ENCODE peak calls at places on chromosomes 11 and 22, in six cellular contexts. Y is mammary epithelial cell, S is uterus, E is BE2C, J is Caco-2, A is pancreas. H is an unnamed sample. For H3K9me3 and H3K4me1, the result is how much of the 10 kb centered on the place peaks cover.

GRCh38 chr11:77590194-77590591 is 440 bp downstream of the AQP11 start:
- DNase-seq in Y (no peak), S (peak), E (no peak), J (peak), A (no peak), H (peak)

GRCh38 chr11:12827929-12828812 is 153.9 kb downstream of the TEAD1 start:
- DNase-seq in Y (peak), S (no peak), E (no peak), J (peak), A (peak), H (peak)

GRCh38 chr11:95790933-95791247 is 592 bp downstream of the CEP57 start:
- DNase-seq in Y (peak), S (peak), E (peak), J (peak), A (peak), H (peak)

GRCh38 chr22:35587447-35587870 is 29.7 kb downstream of the MB start:
- DNase-seq in Y (no peak), S (peak), E (peak), J (no peak), A (peak), H (no peak)

GRCh38 chr11:21625982-21626381 is 566.9 kb upstream of the ANO5 start:
- DNase-seq in Y (peak), S (no peak), E (no peak), J (no peak), A (no peak), H (no peak)

GRCh38 chr11:69053546-69054396 is 5.0 kb downstream of the TPCN2 start:
- DNase-seq in Y (no peak), S (no peak), E (no peak), J (no peak), A (no peak), H (no peak)

GRCh38 chr11:68857037-68857586 is 15.4 kb upstream of the CPT1A start:
- DNase-seq in Y (no peak), S (no peak), E (no peak), J (no peak), A (no peak), H (no peak)

GRCh38 chr11:66328036-66328306 is 8.3 kb downstream of the RIN1 start:
- DNase-seq in Y (peak), S (no peak), E (no peak), J (no peak), A (no peak), H (no peak)

GRCh38 chr11:76789443-76789719 is 6.2 kb downstream of the TSKU start:
- DNase-seq in Y (no peak), S (no peak), E (no peak), J (no peak), A (no peak), H (no peak)

GRCh38 chr11:109877043-109877442 is 216.1 kb upstream of the ZC3H12C start:
- DNase-seq in Y (no peak), S (no peak), E (no peak), J (no peak), A (no peak), H (no peak)

GRCh38 chr11:69094915-69095290 is 46.2 kb downstream of the TPCN2 start:
- DNase-seq in Y (no peak), S (no peak), E (no peak), J (no peak), A (no peak), H (no peak)

GRCh38 chr11:116725434-116726221 is 47.2 kb downstream of the BUD13 start:
- DNase-seq in Y (no peak), S (no peak), E (no peak), J (no peak), A (no peak), H (peak)

GRCh38 chr11:69468911-69469885 is 12.3 kb upstream of the LINC01488 start:
- DNase-seq in Y (no peak), S (no peak), E (no peak), J (no peak), A (no peak), H (peak)

DNA sequence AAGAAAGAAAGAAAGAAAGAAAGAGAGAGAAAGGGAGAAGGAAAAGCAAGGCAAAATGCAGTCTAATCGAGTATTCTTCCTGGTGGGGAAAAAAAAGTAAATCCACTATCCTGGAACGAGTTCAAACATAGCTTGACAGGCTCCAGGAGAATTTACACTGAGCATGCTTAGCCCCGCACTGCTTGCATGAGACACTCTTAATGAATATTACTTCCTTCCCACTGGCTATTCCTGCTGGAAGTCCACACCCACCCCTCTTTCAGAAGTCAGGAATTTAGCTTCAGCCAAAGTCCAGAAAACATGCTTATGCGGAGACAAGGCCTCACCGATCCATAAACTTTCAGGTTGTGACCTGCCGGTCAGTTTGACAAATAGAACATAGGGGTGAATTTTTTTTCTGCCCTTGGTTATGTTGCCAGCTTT is 251.8 kb upstream of the BLID start:
- DNase-seq in Y (peak), S (peak), E (no peak), J (peak), A (peak), H (peak)
- H3K4me3 ChIP-seq in Y (no peak), S (no peak), E (no peak), J (no peak), A (no peak), H (no peak)

GRCh38 chr22:49793871-49794270 is 33.8 kb downstream of the BRD1 start:
- DNase-seq in Y (no peak), S (no peak), E (no peak), J (no peak), A (no peak), H (no peak)

GRCh38 chr22:49793296-49793695 is 34.4 kb downstream of the BRD1 start:
- DNase-seq in Y (no peak), S (peak), E (peak), J (no peak), A (no peak), H (no peak)

GRCh38 chr22:49797706-49798105 is 30.0 kb downstream of the BRD1 start:
- DNase-seq in Y (no peak), S (no peak), E (no peak), J (no peak), A (no peak), H (no peak)

GRCh38 chr22:49796596-49797270 is 30.9 kb downstream of the BRD1 start:
- DNase-seq in Y (no peak), S (no peak), E (no peak), J (no peak), A (no peak), H (no peak)

GRCh38 chr22:49795521-49795920 is 32.2 kb downstream of the BRD1 start:
- DNase-seq in Y (no peak), S (no peak), E (no peak), J (no peak), A (no peak), H (no peak)
- H3K9me3 ChIP-seq in Y (under half), S (under half), E (under half), J (under half), A (under half), H (under half)

GRCh38 chr22:25113316-25113721 is 86.3 kb upstream of the CRYBB3 start:
- DNase-seq in Y (peak), S (no peak), E (no peak), J (no peak), A (no peak), H (peak)
- H3K4me1 ChIP-seq in Y (half or more), S (under half), E (under half), J (under half), A (under half), H (under half)

GRCh38 chr11:17519031-17519430 is 25.2 kb downstream of the USH1C start:
- DNase-seq in Y (no peak), S (no peak), E (no peak), J (no peak), A (no peak), H (no peak)

GRCh38 chr11:17517186-17517585 is 27.0 kb downstream of the USH1C start:
- DNase-seq in Y (no peak), S (no peak), E (no peak), J (no peak), A (no peak), H (no peak)

GRCh38 chr11:17521106-17521900 is 22.9 kb downstream of the USH1C start:
- DNase-seq in Y (peak), S (no peak), E (no peak), J (no peak), A (no peak), H (no peak)

GRCh38 chr11:17518366-17518765 is 25.9 kb downstream of the USH1C start:
- DNase-seq in Y (no peak), S (no peak), E (no peak), J (no peak), A (no peak), H (no peak)

GRCh38 chr11:17519486-17519885 is 24.7 kb downstream of the USH1C start:
- DNase-seq in Y (no peak), S (no peak), E (no peak), J (no peak), A (no peak), H (no peak)
- H3K4me3 ChIP-seq in Y (no peak), S (no peak), E (no peak), J (no peak), A (no peak), H (no peak)

DNA sequence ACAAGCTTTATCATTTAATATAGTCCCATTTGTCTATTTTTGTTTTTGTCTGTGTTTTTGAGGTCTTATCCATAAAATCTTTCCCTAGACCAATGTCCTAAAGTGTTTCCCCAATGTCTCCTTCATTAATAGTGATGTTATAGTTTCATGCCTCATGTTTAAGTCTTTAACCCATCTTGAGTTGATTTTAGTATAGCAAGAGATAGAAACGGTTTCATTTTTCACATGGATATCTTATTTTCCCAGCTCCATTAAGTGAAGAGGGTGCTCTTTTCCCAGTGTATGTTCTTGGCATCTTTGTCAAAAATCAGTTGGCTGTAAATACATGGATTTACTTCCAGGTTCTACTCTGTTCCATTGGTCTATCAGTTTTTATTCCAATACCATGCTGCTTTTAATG is 58.2 kb downstream of the KCNQ1OT1 start:
- DNase-seq in Y (no peak), S (no peak), E (no peak), J (no peak), A (no peak), H (no peak)
- H3K9me3 ChIP-seq in Y (under half), S (half or more), E (under half), J (half or more), A (under half), H (under half)

GRCh38 chr22:37018815-37019308 is 385 bp downstream of the TST start:
- DNase-seq in Y (peak), S (peak), E (peak), J (peak), A (peak), H (peak)
- H3K4me1 ChIP-seq in Y (under half), S (under half), E (under half), J (under half), A (under half), H (under half)

H was measured in small intestine.